ENCODE peak calls at places on chromosomes 12 and 14, in six cellular contexts. Z is psoas muscle; L is activated CD8-positive, alpha-beta memory T cell treated with anti-CD3 and anti-CD28 coated beads for 1 hour; K is B cell; M is iris pigment epithelial cell; E is GDM1. B is an unnamed sample.

GRCh38 chr12:4579305-4580097 is 17.5 kb downstream of the DYRK4 start:
- DNase-seq in Z (no peak), L (no peak), K (peak), M (peak), E (peak), B (no peak)

GRCh38 chr14:22699801-22700564 is 55.8 kb upstream of the OR6J1 start:
- DNase-seq in Z (no peak), L (no peak), K (no peak), M (peak), E (no peak), B (no peak)

GRCh38 chr14:50489851-50490250 is 42.5 kb downstream of the MAP4K5 start:
- DNase-seq in Z (no peak), L (no peak), K (no peak), M (no peak), E (no peak), B (no peak)

GRCh38 chr12:25755681-25756260 is 202.7 kb upstream of the LMNTD1 start:
- DNase-seq in Z (no peak), L (no peak), K (no peak), M (peak), E (no peak), B (no peak)

GRCh38 chr14:67343601-67344230 is 15.9 kb downstream of the ATP6V1D start:
- DNase-seq in Z (no peak), L (no peak), K (no peak), M (peak), E (no peak), B (no peak)

GRCh38 chr12:124519741-124520140 is 47.7 kb downstream of the NCOR2 start:
- DNase-seq in Z (peak), L (no peak), K (no peak), M (no peak), E (no peak), B (no peak)

GRCh38 chr12:49389092-49389703 is 21.9 kb downstream of the SPATS2 start:
- DNase-seq in Z (peak), L (peak), K (peak), M (no peak), E (no peak), B (peak)

GRCh38 chr12:14239350-14239934 is 126.0 kb upstream of the ATF7IP start:
- DNase-seq in Z (peak), L (no peak), K (peak), M (no peak), E (no peak), B (no peak)

GRCh38 chr12:6333566-6333965 is 8.3 kb downstream of the TNFRSF1A start:
- DNase-seq in Z (no peak), L (no peak), K (no peak), M (peak), E (no peak), B (no peak)

GRCh38 chr12:123973552-123974341 is 732 bp downstream of the ZNF664 start:
- DNase-seq in Z (peak), L (no peak), K (no peak), M (peak), E (no peak), B (no peak)

GRCh38 chr12:94990222-94990621 is 13.3 kb downstream of the NDUFA12 start:
- DNase-seq in Z (no peak), L (no peak), K (no peak), M (peak), E (no peak), B (no peak)

GRCh38 chr12:93785262-93786010 is 108.3 kb downstream of the CRADD start:
- DNase-seq in Z (peak), L (no peak), K (no peak), M (peak), E (no peak), B (no peak)

GRCh38 chr12:105100998-105101397 is 6.5 kb upstream of the WASHC4 start:
- DNase-seq in Z (no peak), L (no peak), K (no peak), M (peak), E (no peak), B (no peak)

GRCh38 chr14:55051426-55052258 is at the start of gene MAPK1IP1L:
- DNase-seq in Z (peak), L (peak), K (peak), M (peak), E (peak), B (peak)

GRCh38 chr14:24351517-24351916 is 11.7 kb upstream of the RIPK3 start:
- DNase-seq in Z (no peak), L (no peak), K (no peak), M (peak), E (no peak), B (no peak)

GRCh38 chr14:104865631-104866441 is 768 bp downstream of the CEP170B start:
- DNase-seq in Z (peak), L (no peak), K (peak), M (peak), E (no peak), B (no peak)

GRCh38 chr14:97077253-97077653 is 280.1 kb downstream of the VRK1 start:
- DNase-seq in Z (peak), L (no peak), K (no peak), M (peak), E (peak), B (no peak)

GRCh38 chr12:29519585-29520182 is 22.2 kb upstream of the OVCH1 start:
- DNase-seq in Z (no peak), L (no peak), K (no peak), M (peak), E (no peak), B (no peak)

GRCh38 chr12:124333724-124334123 is 38.8 kb downstream of the RFLNA start:
- DNase-seq in Z (no peak), L (no peak), K (no peak), M (no peak), E (no peak), B (no peak)

GRCh38 chr12:58711968-58712367 is 208.3 kb downstream of the LRIG3 start:
- DNase-seq in Z (no peak), L (no peak), K (no peak), M (peak), E (no peak), B (no peak)

GRCh38 chr14:32940066-32940651 is 1.5 kb downstream of the NPAS3 start:
- DNase-seq in Z (no peak), L (no peak), K (no peak), M (peak), E (no peak), B (no peak)

GRCh38 chr14:90730367-90730766 is 85.9 kb downstream of the TTC7B start:
- DNase-seq in Z (no peak), L (no peak), K (no peak), M (no peak), E (no peak), B (no peak)

GRCh38 chr14:80634106-80634758 is 307.3 kb downstream of the CEP128 start:
- DNase-seq in Z (no peak), L (no peak), K (no peak), M (peak), E (no peak), B (no peak)

GRCh38 chr14:36288496-36288895 is 31.9 kb downstream of the MBIP start:
- DNase-seq in Z (no peak), L (no peak), K (no peak), M (no peak), E (no peak), B (no peak)

GRCh38 chr12:49161092-49161795 is 27.6 kb downstream of the TUBA1A start:
- DNase-seq in Z (no peak), L (no peak), K (no peak), M (no peak), E (no peak), B (no peak)

GRCh38 chr14:58787601-58788000 is 149.8 kb downstream of the DACT1 start:
- DNase-seq in Z (no peak), L (no peak), K (no peak), M (no peak), E (no peak), B (no peak)

GRCh38 chr14:35940291-35940690 is 114.2 kb downstream of the BRMS1L start:
- DNase-seq in Z (no peak), L (no peak), K (no peak), M (no peak), E (no peak), B (no peak)

GRCh38 chr12:90076851-90077319 is 368.2 kb upstream of the ATP2B1 start:
- DNase-seq in Z (no peak), L (no peak), K (no peak), M (no peak), E (no peak), B (no peak)

GRCh38 chr14:71754422-71755095 is 177.7 kb upstream of the RGS6 start:
- DNase-seq in Z (no peak), L (no peak), K (no peak), M (no peak), E (no peak), B (no peak)